ENCODE peak calls at places on chromosome 22, in ten cellular contexts. Y is upper lobe of right lung; M is aorta; B is central memory CD8-positive, alpha-beta T cell; A is left cardiac atrium; J is mucosa of descending colon; S is CD8-positive, alpha-beta T cell; U is right cardiac atrium; K is activated T-cell treated with anti-CD3 and anti-CD28 coated beads, Interleukin-2, amount 50 U/mL, for 4 hours; H is stimulated activated naive CD8-positive, alpha-beta T cell treated with anti-CD3 and anti-CD28 coated beads, Interleukin-15, Interleukin-2, amounts not matched to agents 100 U/mL and 50 U/mL, for 24 hours. I is an unnamed sample.

GRCh38 chr22:50611341-50612060 is 10.9 kb downstream of the MAPK8IP2 start:
- ATAC-seq in Y (no peak), M (no peak), B (no peak), A (no peak), J (no peak), S (no peak), U (no peak), K (no peak), H (no peak), I (no peak)

GRCh38 chr22:42172385-42173172 is 42.0 kb upstream of the CYP2D6 start:
- ATAC-seq in Y (no peak), M (no peak), B (no peak), A (no peak), J (peak; percentile 69), S (no peak), U (no peak), K (no peak), H (no peak), I (no peak)

GRCh38 chr22:40345801-40346177 is 511 bp upstream of the ADSL start:
- ATAC-seq in Y (peak; percentile 34), M (peak; percentile 44), B (peak; percentile 67), A (peak; percentile 24), J (peak; percentile 62), S (peak; percentile 58), U (peak; percentile 46), K (peak; percentile 44), H (peak; percentile 51), I (peak; percentile 60)

GRCh38 chr22:42270178-42270511 is 308 bp downstream of the TCF20 start:
- ATAC-seq in Y (peak; percentile 59), M (peak; percentile 53), B (peak; percentile 72), A (peak; percentile 48), J (peak; percentile 59), S (peak; percentile 67), U (peak; percentile 57), K (peak; percentile 64), H (peak; percentile 53), I (peak; percentile 50)

GRCh38 chr22:44683237-44683636 is 18.8 kb upstream of the PRR5 start:
- ATAC-seq in Y (no peak), M (no peak), B (no peak), A (no peak), J (no peak), S (no peak), U (no peak), K (no peak), H (peak; percentile 11), I (no peak)

GRCh38 chr22:35637943-35638342 is 10.3 kb upstream of the APOL6 start:
- ATAC-seq in Y (no peak), M (no peak), B (no peak), A (peak; percentile 41), J (no peak), S (no peak), U (peak; percentile 38), K (no peak), H (no peak), I (no peak)

GRCh38 chr22:20973634-20974286 is 6.7 kb downstream of the AIFM3 start:
- ATAC-seq in Y (no peak), M (no peak), B (no peak), A (no peak), J (no peak), S (no peak), U (no peak), K (no peak), H (no peak), I (no peak)

GRCh38 chr22:35917651-35918050 is 111.0 kb downstream of the RBFOX2 start:
- ATAC-seq in Y (no peak), M (no peak), B (no peak), A (no peak), J (no peak), S (no peak), U (no peak), K (no peak), H (no peak), I (no peak)

GRCh38 chr22:37010976-37011375 is 8.3 kb downstream of the TST start:
- ATAC-seq in Y (no peak), M (no peak), B (no peak), A (no peak), J (no peak), S (no peak), U (no peak), K (no peak), H (no peak), I (no peak)

GRCh38 chr22:22928666-22929380 is 41.2 kb downstream of the IGLL5 start:
- ATAC-seq in Y (peak; percentile 68), M (no peak), B (peak; percentile 92), A (peak; percentile 53), J (peak; percentile 79), S (peak; percentile 89), U (peak; percentile 91), K (peak; percentile 71), H (peak; percentile 91), I (peak; percentile 91)

GRCh38 chr22:44338183-44338812 is 25.5 kb upstream of the SHISAL1 start:
- ATAC-seq in Y (no peak), M (no peak), B (no peak), A (peak; percentile 48), J (no peak), S (no peak), U (peak; percentile 9), K (no peak), H (no peak), I (no peak)

GRCh38 chr22:21837184-21837979 is 30.1 kb downstream of the MAPK1 start:
- ATAC-seq in Y (peak; percentile 82), M (peak; percentile 86), B (no peak), A (peak; percentile 95), J (peak; percentile 48), S (no peak), U (peak; percentile 91), K (no peak), H (no peak), I (no peak)

GRCh38 chr22:17829691-17830040 is 55.4 kb upstream of the BID start:
- ATAC-seq in Y (no peak), M (no peak), B (no peak), A (no peak), J (peak; percentile 0), S (no peak), U (no peak), K (no peak), H (no peak), I (peak; percentile 10)

GRCh38 chr22:39446239-39446721 is 10.5 kb upstream of the MGAT3 start:
- ATAC-seq in Y (no peak), M (no peak), B (no peak), A (peak; percentile 21), J (peak; percentile 69), S (peak; percentile 40), U (peak; percentile 74), K (peak; percentile 22), H (no peak), I (peak; percentile 5)

GRCh38 chr22:48098243-48098935 is 1335.9 kb downstream of the TBC1D22A start:
- ATAC-seq in Y (no peak), M (no peak), B (peak; percentile 98), A (peak; percentile 71), J (peak; percentile 77), S (peak; percentile 85), U (no peak), K (peak; percentile 78), H (peak; percentile 67), I (peak; percentile 88)

GRCh38 chr22:28977050-28977449 is 84.6 kb downstream of the C22orf31 start:
- ATAC-seq in Y (no peak), M (no peak), B (no peak), A (no peak), J (no peak), S (no peak), U (peak; percentile 50), K (no peak), H (no peak), I (no peak)

GRCh38 chr22:43837666-43838065 is 24.6 kb downstream of the SULT4A1 start:
- ATAC-seq in Y (no peak), M (no peak), B (no peak), A (no peak), J (no peak), S (no peak), U (no peak), K (no peak), H (no peak), I (no peak)

GRCh38 chr22:32218470-32218869 is 13.6 kb upstream of the RFPL2 start:
- ATAC-seq in Y (peak; percentile 89), M (no peak), B (no peak), A (no peak), J (no peak), S (no peak), U (no peak), K (no peak), H (no peak), I (no peak)

GRCh38 chr22:41561335-41561734 is 525 bp downstream of the CSDC2 start:
- ATAC-seq in Y (no peak), M (no peak), B (no peak), A (peak; percentile 8), J (no peak), S (no peak), U (peak; percentile 0), K (no peak), H (no peak), I (no peak)

GRCh38 chr22:26169312-26170111 is at the start of gene SEZ6L:
- ATAC-seq in Y (peak; percentile 56), M (peak; percentile 30), B (no peak), A (peak; percentile 60), J (peak; percentile 18), S (no peak), U (peak; percentile 70), K (peak; percentile 37), H (peak; percentile 23), I (no peak)

GRCh38 chr22:26445577-26446275 is 16.7 kb downstream of the ASPHD2 start:
- ATAC-seq in Y (no peak), M (no peak), B (no peak), A (no peak), J (peak; percentile 60), S (no peak), U (no peak), K (no peak), H (no peak), I (no peak)

GRCh38 chr22:45051419-45051818 is 41.6 kb upstream of the PHF21B start:
- ATAC-seq in Y (no peak), M (peak; percentile 26), B (no peak), A (no peak), J (no peak), S (no peak), U (no peak), K (no peak), H (no peak), I (no peak)

GRCh38 chr22:38016182-38017078 is 32.1 kb upstream of the SOX10 start:
- ATAC-seq in Y (peak; percentile 28), M (peak; percentile 45), B (no peak), A (peak; percentile 39), J (peak; percentile 81), S (no peak), U (peak; percentile 71), K (no peak), H (no peak), I (no peak)

GRCh38 chr22:25554321-25555088 is 10.0 kb upstream of the GRK3 start:
- ATAC-seq in Y (no peak), M (no peak), B (no peak), A (peak; percentile 80), J (no peak), S (no peak), U (no peak), K (no peak), H (no peak), I (no peak)

GRCh38 chr22:22691716-22692701 is 47.6 kb downstream of the GGTLC2 start:
- ATAC-seq in Y (no peak), M (no peak), B (no peak), A (no peak), J (no peak), S (no peak), U (no peak), K (no peak), H (no peak), I (no peak)

GRCh38 chr22:24410110-24410856 is 17.1 kb upstream of the ADORA2A start:
- ATAC-seq in Y (no peak), M (no peak), B (peak; percentile 94), A (no peak), J (no peak), S (peak; percentile 90), U (no peak), K (peak; percentile 73), H (peak; percentile 79), I (peak; percentile 64)

GRCh38 chr22:42284230-42284591 is 13.8 kb upstream of the TCF20 start:
- ATAC-seq in Y (no peak), M (no peak), B (no peak), A (no peak), J (no peak), S (no peak), U (no peak), K (no peak), H (no peak), I (no peak)

GRCh38 chr22:34736081-34736480 is 329.9 kb upstream of the ISX start:
- ATAC-seq in Y (no peak), M (no peak), B (no peak), A (no peak), J (no peak), S (no peak), U (no peak), K (no peak), H (no peak), I (no peak)

I was measured in activated T-helper 17 cell treated with anti-CD3 and anti-CD28 coated beads, Interleukin-2, amount 50 U/mL, for 72 hours.